ENCODE peak calls at places on chromosome 21, in five cellular contexts. U, X, Q, T and A are unnamed samples.

GRCh38 chr21:39336457-39337008 is 12.4 kb downstream of the HMGN1 start:
- DNase-seq in U (no peak), X (no peak), Q (no peak), T (no peak), A (no peak)

GRCh38 chr21:21897275-21897883 is 899.2 kb downstream of the NCAM2 start:
- DNase-seq in U (no peak), X (no peak), Q (no peak), T (no peak), A (no peak)

GRCh38 chr21:19998450-19998849 is 999.8 kb upstream of the NCAM2 start:
- DNase-seq in U (no peak), X (no peak), Q (no peak), T (no peak), A (no peak)

GRCh38 chr21:40847956-40848355 is 998 bp upstream of the DSCAM start:
- DNase-seq in U (no peak), X (no peak), Q (no peak), T (no peak), A (no peak)

GRCh38 chr21:14121719-14122118 is 89.0 kb downstream of the LIPI start:
- DNase-seq in U (no peak), X (no peak), Q (no peak), T (no peak), A (no peak)

GRCh38 chr21:45222001-45222400 is 65.7 kb downstream of the POFUT2 start:
- DNase-seq in U (no peak), X (no peak), Q (no peak), T (no peak), A (no peak)

GRCh38 chr21:41778974-41779600 is 12.2 kb upstream of the RIPK4 start:
- DNase-seq in U (no peak), X (no peak), Q (no peak), T (peak; percentile 86), A (no peak)

GRCh38 chr21:44407493-44407892 is 47.8 kb upstream of the LRRC3 start:
- DNase-seq in U (no peak), X (no peak), Q (no peak), T (no peak), A (no peak)

GRCh38 chr21:15793109-15793508 is 63.3 kb downstream of the USP25 start:
- DNase-seq in U (no peak), X (no peak), Q (no peak), T (no peak), A (no peak)

GRCh38 chr21:15682977-15683376 is 46.8 kb upstream of the USP25 start:
- DNase-seq in U (peak; percentile 73), X (no peak), Q (no peak), T (no peak), A (no peak)

GRCh38 chr21:26948194-26948593 is 18.7 kb downstream of the ADAMTS5 start:
- DNase-seq in U (peak; percentile 36), X (no peak), Q (no peak), T (no peak), A (no peak)

GRCh38 chr21:17578162-17578561 is 34.5 kb downstream of the BTG3 start:
- DNase-seq in U (no peak), X (no peak), Q (no peak), T (no peak), A (no peak)

GRCh38 chr21:38438476-38438893 is 59.8 kb downstream of the ERG start:
- DNase-seq in U (peak; percentile 97), X (peak; percentile 81), Q (no peak), T (no peak), A (peak; percentile 75)